ENCODE peak calls at places on chromosomes 13 and 19, in four cellular contexts. I, P, Q and D are unnamed samples.

GRCh38 chr19:18470153-18470552 is 32.2 kb upstream of the ISYNA1 start:
- DNase-seq in Q (no peak), I (no peak), P (peak; percentile 56), D (peak; percentile 52)

GRCh38 chr13:64338671-64339070 is 2891.5 kb downstream of the PCDH9 start:
- DNase-seq in P (no peak), I (no peak), Q (no peak), D (no peak)

GRCh38 chr19:45938733-45939319 is 24.2 kb upstream of the NANOS2 start:
- DNase-seq in I (no peak), P (no peak), Q (no peak), D (no peak)

GRCh38 chr19:56837492-56837891 is 3.0 kb downstream of the PEG3 start:
- DNase-seq in P (no peak), I (peak; percentile 75), Q (no peak), D (no peak)

GRCh38 chr13:44125943-44126469 is 246.3 kb downstream of the LACC1 start:
- DNase-seq in Q (no peak), P (no peak), I (no peak), D (no peak)

GRCh38 chr13:44015133-44015532 is 135.4 kb downstream of the LACC1 start:
- DNase-seq in Q (no peak), I (no peak), P (no peak), D (no peak)

GRCh38 chr13:102703721-102704035 is 8.8 kb upstream of the METTL21C start:
- DNase-seq in Q (no peak), I (no peak), P (no peak), D (no peak)

GRCh38 chr19:47310819-47311218 is 1.2 kb downstream of the C5AR1 start:
- DNase-seq in I (peak; percentile 50), Q (no peak), P (peak; percentile 23), D (peak; percentile 42)

GRCh38 chr13:53144826-53145225 is 116.2 kb downstream of the OLFM4 start:
- DNase-seq in I (no peak), P (no peak), Q (no peak), D (no peak)

GRCh38 chr13:44373601-44374347 is at the start of gene SERP2:
- DNase-seq in P (peak; percentile 55), I (peak; percentile 42), Q (peak; percentile 34), D (no peak)

GRCh38 chr13:101661839-101662238 is 209.4 kb downstream of the ITGBL1 start:
- DNase-seq in I (no peak), P (no peak), Q (peak; percentile 25), D (no peak)

GRCh38 chr19:47013041-47013517 is 6.6 kb upstream of the NPAS1 start:
- DNase-seq in Q (peak; percentile 45), I (peak; percentile 83), P (peak; percentile 84), D (peak; percentile 82)

GRCh38 chr19:10998045-10998533 is 37.3 kb downstream of the SMARCA4 start:
- DNase-seq in Q (peak; percentile 6), I (no peak), P (no peak), D (no peak)

DNA sequence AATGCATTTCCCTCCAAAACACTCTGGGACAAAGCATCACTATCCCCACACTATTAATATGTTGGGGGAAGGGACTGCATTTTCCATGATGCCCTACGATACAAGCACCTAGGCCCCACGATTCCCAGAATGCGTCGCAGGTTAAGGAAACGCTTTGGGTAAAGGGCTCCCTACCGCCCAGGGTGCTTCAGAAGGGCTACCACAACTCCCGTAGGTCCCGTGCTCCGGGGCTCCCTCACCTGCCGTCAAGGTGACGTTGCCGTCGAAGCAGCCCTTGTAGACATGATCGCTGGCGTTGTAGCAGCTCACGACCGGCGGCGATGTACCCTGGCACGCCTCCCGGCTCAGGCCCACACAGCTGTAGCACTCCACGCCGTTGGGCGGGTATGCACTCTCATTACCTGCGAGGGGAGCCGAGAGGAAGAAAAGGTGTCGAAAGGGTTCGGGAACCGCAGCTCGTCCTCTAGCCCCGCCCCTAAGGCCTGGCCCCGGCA is 2.5 kb downstream of the LYPD3 start:
- DNase-seq in Q (no peak), I (no peak), P (no peak), D (no peak)
- H3K4me3 ChIP-seq in Q (peak overlapping the region; percentile 18), I (peak overlapping the region; percentile 72), P (peak overlapping the region; percentile 20), D (peak overlapping the region; percentile 64)

DNA sequence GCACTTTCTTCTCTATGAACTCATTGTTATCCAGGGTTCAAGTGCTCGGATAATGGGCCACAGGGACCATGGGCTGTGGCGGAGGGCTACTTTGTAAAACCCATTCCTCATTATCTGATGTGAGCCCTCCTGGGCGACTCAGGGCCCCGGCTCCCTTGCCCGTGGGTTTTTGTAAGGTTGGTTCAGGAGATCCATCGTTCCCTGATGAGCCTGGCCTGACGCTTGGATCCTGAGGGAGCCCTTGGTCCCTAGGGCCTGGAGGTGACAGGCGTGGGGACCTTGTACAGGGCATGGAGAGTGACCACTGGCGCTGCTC is 61.4 kb upstream of the ZNF536 start:
- DNase-seq in Q (no peak), P (no peak), I (no peak), D (no peak)
- H3K9me3 ChIP-seq in Q (no peaks in the 10 kb centered on the region), P (no peaks in the 10 kb centered on the region), I (peaks cover 4% of the 10 kb centered on the region), D (peaks cover 3% of the 10 kb centered on the region)

DNA sequence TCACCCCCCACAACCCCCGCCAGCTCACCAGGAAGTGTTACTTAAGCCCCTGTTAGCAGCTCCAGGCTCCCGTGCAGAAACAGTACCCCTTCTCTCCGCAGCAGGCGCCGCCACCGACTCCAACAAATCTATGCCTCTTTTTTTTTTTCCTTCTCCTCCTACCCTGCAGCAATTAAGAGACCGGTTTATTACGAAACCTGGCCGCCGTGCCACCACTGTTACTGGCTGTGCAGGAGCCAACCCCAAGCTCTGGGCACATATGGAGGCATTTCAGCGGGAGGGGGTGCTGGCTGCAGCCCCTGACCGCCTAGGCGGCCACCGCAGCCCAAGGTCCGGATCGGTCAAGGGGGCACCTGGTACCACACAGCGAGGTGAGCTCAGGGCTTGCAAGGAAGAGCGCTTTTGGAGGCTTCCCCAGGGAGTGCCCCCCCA is 2.4 kb downstream of the GADD45B start:
- DNase-seq in P (peak; percentile 78), Q (peak; percentile 72), I (peak; percentile 61), D (no peak)
- H3K4me3 ChIP-seq in P (peak overlapping the region; percentile 31), Q (peak overlapping the region; percentile 97), I (peak overlapping the region; percentile 98), D (no peak overlapping the region)

DNA sequence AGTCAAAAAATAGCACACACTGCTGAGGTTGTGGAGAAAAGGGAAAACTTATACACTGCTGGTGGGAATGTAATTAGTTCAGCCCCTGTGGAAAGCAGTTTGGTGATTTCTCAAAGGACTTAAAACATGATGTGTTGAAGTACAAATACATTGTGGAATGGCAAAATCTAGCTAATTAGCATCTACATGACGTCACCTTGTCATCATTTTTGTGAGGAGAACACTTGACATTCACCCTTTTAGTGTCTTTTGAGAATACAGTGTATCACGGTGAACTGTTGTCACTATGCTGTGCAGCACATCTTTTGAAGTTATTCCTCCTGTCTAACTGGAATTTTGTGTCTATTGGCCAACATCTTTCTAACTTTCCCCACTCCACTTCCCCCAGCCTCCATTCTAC is 5.6 kb downstream of the OR7A10 start:
- DNase-seq in Q (no peak), I (no peak), P (no peak), D (no peak)
- H3K9me3 ChIP-seq in Q (no peaks in the 10 kb centered on the region), I (peaks cover 10% of the 10 kb centered on the region), P (no peaks in the 10 kb centered on the region), D (peaks cover 4% of the 10 kb centered on the region)

DNA sequence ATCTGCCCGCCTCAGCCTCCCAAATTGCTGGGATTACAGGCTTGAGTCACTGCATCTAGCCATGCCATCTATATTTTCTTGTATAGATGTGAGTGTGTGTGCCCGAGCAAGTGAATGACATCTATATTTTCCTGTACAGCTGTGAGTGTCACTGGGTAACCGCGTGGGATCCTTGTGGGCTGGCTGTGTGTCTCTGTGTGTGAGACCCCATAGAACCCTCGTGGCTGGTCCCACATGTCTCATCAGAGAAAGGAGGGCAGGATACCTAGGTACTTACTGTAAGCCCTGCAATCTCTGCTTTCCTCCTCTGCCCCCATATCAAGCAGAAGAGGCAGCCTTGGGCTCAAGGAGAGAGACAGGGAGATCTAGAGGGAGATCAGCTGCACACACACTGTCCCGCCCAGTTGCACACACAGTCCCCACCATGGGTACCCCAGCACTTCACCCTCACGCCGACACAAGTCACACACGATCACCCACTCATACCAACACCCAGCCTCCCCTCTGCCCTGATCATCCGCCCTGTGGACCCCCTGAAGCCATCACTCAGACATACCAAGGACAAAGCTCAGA is 658 bp downstream of the DENND1C start:
- DNase-seq in I (no peak), Q (no peak), P (no peak), D (no peak)
- H3K4me3 ChIP-seq in I (peak overlapping the region; percentile 44), Q (no peak overlapping the region), P (no peak overlapping the region), D (no peak overlapping the region)